ENCODE peak calls at places on chromosomes 3 and 15, in four cellular contexts. One of them, this sample, is unnamed.
A peak's percentile ranks its signal among the peaks of the same experiment; 100 is the strongest.

GRCh38 chr15:57969355-57969754 is 96.2 kb downstream of the ALDH1A2 start:
- DNase-seq in K562: no peak
- DNase-seq in HepG2: no peak
- DNase-seq in SK-N-SH: no peak
- DNase-seq in this sample: no peak

GRCh38 chr15:76338555-76339301 is 2.2 kb downstream of the ISL2 start:
- DNase-seq in SK-N-SH: peak; percentile 42
- DNase-seq in K562: no peak
- DNase-seq in HepG2: no peak
- DNase-seq in this sample: no peak

GRCh38 chr3:128266453-128266852 is 113.2 kb downstream of the EEFSEC start:
- DNase-seq in SK-N-SH: no peak
- DNase-seq in HepG2: no peak
- DNase-seq in K562: peak; percentile 46
- DNase-seq in this sample: no peak

GRCh38 chr3:65928110-65928509 is 110.6 kb downstream of the MAGI1 start:
- DNase-seq in HepG2: peak; percentile 69
- DNase-seq in SK-N-SH: no peak
- DNase-seq in K562: no peak
- DNase-seq in this sample: no peak

GRCh38 chr3:16917980-16918682 is 33.4 kb downstream of the PLCL2 start:
- DNase-seq in K562: no peak
- DNase-seq in SK-N-SH: no peak
- DNase-seq in HepG2: no peak
- DNase-seq in this sample: no peak

GRCh38 chr3:4633078-4634004 is 140.2 kb downstream of the ITPR1 start:
- DNase-seq in SK-N-SH: peak; percentile 66
- DNase-seq in K562: peak; percentile 38
- DNase-seq in HepG2: peak; percentile 52
- DNase-seq in this sample: no peak

GRCh38 chr3:71658131-71658530 is 67.1 kb downstream of the EIF4E3 start:
- DNase-seq in HepG2: no peak
- DNase-seq in SK-N-SH: no peak
- DNase-seq in K562: no peak
- DNase-seq in this sample: no peak

GRCh38 chr15:58934521-58934920 is 1.0 kb upstream of the SLTM start:
- DNase-seq in K562: no peak
- DNase-seq in SK-N-SH: no peak
- DNase-seq in HepG2: no peak
- DNase-seq in this sample: no peak

GRCh38 chr15:78772738-78773137 is 38.5 kb downstream of the ADAMTS7 start:
- DNase-seq in SK-N-SH: no peak
- DNase-seq in HepG2: no peak
- DNase-seq in K562: no peak
- DNase-seq in this sample: peak; percentile 7

GRCh38 chr3:185420762-185421161 is 57.8 kb downstream of the MAP3K13 start:
- DNase-seq in HepG2: no peak
- DNase-seq in SK-N-SH: no peak
- DNase-seq in K562: no peak
- DNase-seq in this sample: no peak

GRCh38 chr15:101499863-101500713 is 10.6 kb upstream of the PCSK6 start:
- DNase-seq in HepG2: no peak
- DNase-seq in SK-N-SH: no peak
- DNase-seq in K562: no peak
- DNase-seq in this sample: no peak

GRCh38 chr15:74802862-74803447 is 9.7 kb upstream of the LMAN1L start:
- DNase-seq in HepG2: no peak
- DNase-seq in SK-N-SH: no peak
- DNase-seq in K562: no peak
- DNase-seq in this sample: no peak

GRCh38 chr3:18405141-18405540 is 20.0 kb downstream of the SATB1 start:
- DNase-seq in K562: no peak
- DNase-seq in SK-N-SH: no peak
- DNase-seq in HepG2: no peak
- DNase-seq in this sample: no peak

GRCh38 chr3:31661286-31661685 is 128.6 kb downstream of the STT3B start:
- DNase-seq in HepG2: no peak
- DNase-seq in SK-N-SH: no peak
- DNase-seq in K562: no peak
- DNase-seq in this sample: no peak

GRCh38 chr3:50164056-50164455 is 8.9 kb downstream of the SEMA3F start:
- DNase-seq in K562: no peak
- DNase-seq in SK-N-SH: no peak
- DNase-seq in HepG2: no peak
- DNase-seq in this sample: no peak

GRCh38 chr15:64574220-64574994 is 114.0 kb downstream of the ZNF609 start:
- DNase-seq in HepG2: no peak
- DNase-seq in SK-N-SH: peak; percentile 34
- DNase-seq in K562: no peak
- DNase-seq in this sample: no peak

GRCh38 chr3:10511809-10512494 is 6.6 kb upstream of the ATP2B2 start:
- DNase-seq in HepG2: peak; percentile 24
- DNase-seq in K562: no peak
- DNase-seq in SK-N-SH: no peak
- DNase-seq in this sample: no peak

GRCh38 chr3:131755380-131755779 is 252.6 kb upstream of the MRPL3 start:
- DNase-seq in HepG2: no peak
- DNase-seq in K562: no peak
- DNase-seq in SK-N-SH: no peak
- DNase-seq in this sample: no peak

DNA sequence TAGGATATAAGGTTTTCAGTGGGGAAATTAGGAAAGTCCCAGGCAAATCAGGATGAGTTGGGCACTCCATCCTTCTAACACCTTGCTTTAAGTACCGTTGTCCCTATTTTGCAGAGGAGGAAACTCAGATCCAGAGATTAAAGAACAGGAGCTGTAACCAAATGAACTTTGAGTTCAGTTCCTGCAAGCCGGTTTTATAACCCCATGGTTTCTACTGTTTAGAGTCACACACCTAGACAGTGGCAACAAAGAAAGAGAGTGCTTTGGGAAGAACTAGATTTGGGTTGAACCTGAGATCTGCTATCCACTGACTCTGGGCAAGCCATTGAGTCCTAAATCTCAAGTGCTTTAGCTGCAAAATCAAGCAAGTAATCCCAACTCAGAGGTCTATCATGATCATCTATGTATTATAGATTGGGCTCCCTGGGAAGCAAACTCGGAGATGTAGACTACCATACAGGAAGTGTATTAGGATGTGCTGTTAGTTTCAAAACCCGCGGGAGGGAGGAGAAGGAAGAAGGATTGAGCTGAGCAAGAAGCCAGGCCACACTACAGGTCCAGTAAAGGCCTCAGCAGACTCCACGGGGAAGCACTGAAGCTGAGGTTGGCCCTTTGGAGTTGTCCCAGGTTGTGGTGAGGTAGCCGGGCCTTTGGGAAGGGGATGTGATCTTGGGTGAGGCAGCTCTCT is 42.2 kb downstream of the SRGAP3 start:
- DNase-seq in K562: no peak
- DNase-seq in SK-N-SH: no peak
- DNase-seq in HepG2: no peak
- DNase-seq in this sample: no peak
- TF ChIP-seq FOXJ3 in K562: no peak
- TF ChIP-seq FOXJ3 in SK-N-SH: no peak
- TF ChIP-seq FOXJ3 in HepG2: no peak
- TF ChIP-seq FOXJ3 in this sample: no peak

DNA sequence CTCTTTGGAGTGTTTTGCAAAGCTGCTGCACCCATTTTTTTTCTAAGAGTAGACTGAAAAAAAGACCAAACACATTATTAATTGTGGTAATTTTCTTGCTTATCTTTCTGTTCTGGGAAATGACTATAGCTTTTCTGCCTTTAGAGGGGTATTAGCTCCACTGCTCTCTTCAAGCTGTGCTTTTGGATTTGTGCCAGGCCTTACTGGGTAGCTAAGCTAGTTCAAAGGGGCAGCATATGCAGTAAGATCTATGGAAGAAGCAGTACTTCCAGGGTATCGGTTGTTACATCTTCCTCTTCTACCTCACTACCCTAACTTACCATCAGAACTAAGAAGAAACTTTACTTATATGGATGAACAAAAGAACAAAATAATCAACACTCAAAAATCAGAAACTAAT is 28.7 kb upstream of the ARIH1 start:
- DNase-seq in SK-N-SH: peak; percentile 19
- DNase-seq in K562: no peak
- DNase-seq in HepG2: no peak
- DNase-seq in this sample: no peak
- TF ChIP-seq FOXJ3 in SK-N-SH: no peak
- TF ChIP-seq FOXJ3 in K562: no peak
- TF ChIP-seq FOXJ3 in HepG2: no peak
- TF ChIP-seq FOXJ3 in this sample: no peak

GRCh38 chr3:134374791-134375541 is 719 bp upstream of the AMOTL2 start:
- DNase-seq in HepG2: peak; percentile 29
- DNase-seq in K562: no peak
- DNase-seq in SK-N-SH: no peak
- DNase-seq in this sample: peak; percentile 85
- TF ChIP-seq FOXJ3 in HepG2: no peak
- TF ChIP-seq FOXJ3 in K562: no peak
- TF ChIP-seq FOXJ3 in SK-N-SH: no peak
- TF ChIP-seq FOXJ3 in this sample: no peak

DNA sequence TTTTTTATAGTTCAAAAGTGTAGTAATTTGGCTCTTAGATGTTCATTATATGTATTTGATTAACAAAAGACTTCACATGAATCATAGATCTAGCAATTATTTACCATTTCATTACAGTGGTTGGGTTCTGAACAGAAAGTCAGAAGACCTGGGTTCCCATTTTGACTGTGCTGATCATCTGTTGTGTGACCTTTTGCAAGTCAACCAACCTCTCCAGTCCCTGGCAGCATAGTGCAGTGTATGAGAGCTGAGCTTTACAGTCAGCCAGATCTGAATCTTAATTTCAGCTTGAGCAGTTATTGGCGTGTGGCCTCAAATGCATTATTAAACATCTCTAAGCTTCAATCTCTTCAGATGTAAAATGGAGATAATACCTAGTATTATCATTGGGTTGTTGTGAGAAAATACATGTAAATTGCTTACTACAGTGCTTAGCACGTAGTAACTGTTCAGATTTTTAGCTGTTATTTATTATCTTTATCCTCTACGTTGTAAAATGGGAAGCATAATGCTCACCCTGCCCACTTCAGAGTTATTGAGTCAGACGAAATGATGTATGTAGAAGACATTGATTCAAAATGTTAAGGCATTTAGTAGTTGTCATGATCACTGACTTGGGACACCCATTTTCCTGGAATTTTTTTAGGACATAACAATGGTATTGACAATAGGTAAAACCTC is 104.0 kb downstream of the KLHL25 start:
- DNase-seq in SK-N-SH: no peak
- DNase-seq in HepG2: no peak
- DNase-seq in K562: no peak
- DNase-seq in this sample: no peak
- TF ChIP-seq FOXJ3 in SK-N-SH: no peak
- TF ChIP-seq FOXJ3 in HepG2: no peak
- TF ChIP-seq FOXJ3 in K562: no peak
- TF ChIP-seq FOXJ3 in this sample: no peak

DNA sequence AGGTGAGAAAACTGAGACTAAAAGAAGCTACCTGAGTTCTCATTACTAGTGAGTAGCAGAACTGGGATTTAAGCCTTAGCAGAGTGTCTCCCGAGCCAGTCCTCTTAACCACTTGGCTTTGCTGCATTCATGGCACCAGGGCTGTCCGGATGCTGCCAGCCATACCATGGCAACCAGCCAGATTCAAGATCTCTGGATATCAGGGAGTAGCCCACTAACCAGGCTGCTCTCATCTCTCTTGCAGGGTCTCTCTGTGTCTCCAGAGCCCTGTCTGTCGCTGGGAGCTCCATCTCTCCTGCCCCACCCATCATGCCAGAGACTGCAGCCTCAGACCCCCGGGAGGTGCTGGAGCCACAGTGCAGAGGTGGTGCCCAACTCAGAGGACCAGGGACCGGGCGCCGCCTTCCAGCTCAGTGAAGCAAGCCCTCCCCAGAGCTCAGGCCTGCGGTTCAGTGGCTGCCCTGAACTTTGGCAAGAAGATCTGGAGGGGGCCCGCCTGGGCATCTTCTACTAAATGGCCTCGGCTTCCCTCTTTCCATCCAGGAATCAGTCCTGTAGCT is 1.8 kb downstream of the MESP2 start:
- DNase-seq in K562: no peak
- DNase-seq in SK-N-SH: peak; percentile 67
- DNase-seq in HepG2: no peak
- DNase-seq in this sample: no peak
- TF ChIP-seq FOXJ3 in K562: no peak
- TF ChIP-seq FOXJ3 in SK-N-SH: no peak
- TF ChIP-seq FOXJ3 in HepG2: no peak
- TF ChIP-seq FOXJ3 in this sample: no peak

This sample was measured in WTC11.